ENCODE peak calls at places on chromosomes 13 and 19, in seven cellular contexts. One of them, this sample, is unnamed.
A peak's percentile ranks its signal among the peaks of the same experiment; 100 is the strongest.

GRCh38 chr13:96449920-96450319 is 360.0 kb downstream of the HS6ST3 start:
- DNase-seq in CD4-positive, alpha-beta T cell: no peak
- DNase-seq in fibroblast of lung: no peak
- DNase-seq in CD4-positive, alpha-beta memory T cell: no peak
- DNase-seq in colonic mucosa: no peak
- DNase-seq in cardiac muscle cell: no peak
- DNase-seq in A549: no peak
- DNase-seq in this sample: no peak

GRCh38 chr19:53015730-53016129 is 2.0 kb downstream of the ERVV-1 start:
- DNase-seq in colonic mucosa: no peak
- DNase-seq in CD4-positive, alpha-beta memory T cell: no peak
- DNase-seq in cardiac muscle cell: no peak
- DNase-seq in fibroblast of lung: no peak
- DNase-seq in CD4-positive, alpha-beta T cell: no peak
- DNase-seq in A549: no peak
- DNase-seq in this sample: no peak

GRCh38 chr19:4403005-4403761 is 743 bp downstream of the CHAF1A start:
- DNase-seq in CD4-positive, alpha-beta T cell: no peak
- DNase-seq in cardiac muscle cell: no peak
- DNase-seq in CD4-positive, alpha-beta memory T cell: no peak
- DNase-seq in colonic mucosa: peak; percentile 34
- DNase-seq in fibroblast of lung: no peak
- DNase-seq in A549: peak; percentile 11
- DNase-seq in this sample: no peak

GRCh38 chr19:38658462-38659306 is 11.2 kb downstream of the ACTN4 start:
- DNase-seq in colonic mucosa: peak; percentile 70
- DNase-seq in CD4-positive, alpha-beta T cell: no peak
- DNase-seq in fibroblast of lung: peak; percentile 100
- DNase-seq in A549: peak; percentile 99
- DNase-seq in cardiac muscle cell: peak; percentile 99
- DNase-seq in CD4-positive, alpha-beta memory T cell: no peak
- DNase-seq in this sample: no peak

GRCh38 chr13:73835138-73835721 is 299.0 kb downstream of the KLF12 start:
- DNase-seq in CD4-positive, alpha-beta T cell: no peak
- DNase-seq in cardiac muscle cell: peak; percentile 61
- DNase-seq in CD4-positive, alpha-beta memory T cell: peak; percentile 45
- DNase-seq in A549: peak; percentile 30
- DNase-seq in fibroblast of lung: peak; percentile 35
- DNase-seq in colonic mucosa: no peak
- DNase-seq in this sample: no peak

GRCh38 chr13:93190006-93190405 is 36.6 kb upstream of the GPC6 start:
- DNase-seq in A549: no peak
- DNase-seq in CD4-positive, alpha-beta memory T cell: no peak
- DNase-seq in CD4-positive, alpha-beta T cell: no peak
- DNase-seq in cardiac muscle cell: no peak
- DNase-seq in fibroblast of lung: no peak
- DNase-seq in colonic mucosa: no peak
- DNase-seq in this sample: no peak

GRCh38 chr13:112619730-112620639 is 32.0 kb upstream of the TUBGCP3 start:
- DNase-seq in CD4-positive, alpha-beta memory T cell: no peak
- DNase-seq in fibroblast of lung: peak; percentile 59
- DNase-seq in CD4-positive, alpha-beta T cell: no peak
- DNase-seq in cardiac muscle cell: peak; percentile 12
- DNase-seq in colonic mucosa: no peak
- DNase-seq in A549: peak; percentile 7
- DNase-seq in this sample: no peak

GRCh38 chr19:679418-680286 is 3.5 kb downstream of the FSTL3 start:
- DNase-seq in cardiac muscle cell: peak; percentile 89
- DNase-seq in CD4-positive, alpha-beta memory T cell: peak; percentile 30
- DNase-seq in CD4-positive, alpha-beta T cell: no peak
- DNase-seq in fibroblast of lung: peak; percentile 84
- DNase-seq in A549: peak; percentile 78
- DNase-seq in colonic mucosa: peak; percentile 58
- DNase-seq in this sample: peak; percentile 27

GRCh38 chr13:102038787-102039186 is 363.1 kb downstream of the FGF14 start:
- DNase-seq in cardiac muscle cell: no peak
- DNase-seq in CD4-positive, alpha-beta memory T cell: no peak
- DNase-seq in A549: no peak
- DNase-seq in colonic mucosa: no peak
- DNase-seq in fibroblast of lung: no peak
- DNase-seq in CD4-positive, alpha-beta T cell: no peak
- DNase-seq in this sample: no peak

GRCh38 chr13:96141032-96141431 is 51.1 kb downstream of the HS6ST3 start:
- DNase-seq in cardiac muscle cell: peak; percentile 35
- DNase-seq in colonic mucosa: no peak
- DNase-seq in CD4-positive, alpha-beta memory T cell: no peak
- DNase-seq in CD4-positive, alpha-beta T cell: no peak
- DNase-seq in fibroblast of lung: peak; percentile 29
- DNase-seq in A549: peak; percentile 25
- DNase-seq in this sample: no peak

GRCh38 chr19:43425567-43426392 is 11.1 kb downstream of the TEX101 start:
- DNase-seq in A549: peak; percentile 35
- DNase-seq in CD4-positive, alpha-beta memory T cell: no peak
- DNase-seq in cardiac muscle cell: peak; percentile 30
- DNase-seq in colonic mucosa: peak; percentile 93
- DNase-seq in CD4-positive, alpha-beta T cell: no peak
- DNase-seq in fibroblast of lung: peak; percentile 16
- DNase-seq in this sample: no peak

GRCh38 chr13:101783554-101783953 is 331.1 kb downstream of the ITGBL1 start:
- DNase-seq in CD4-positive, alpha-beta T cell: no peak
- DNase-seq in colonic mucosa: no peak
- DNase-seq in fibroblast of lung: no peak
- DNase-seq in CD4-positive, alpha-beta memory T cell: no peak
- DNase-seq in A549: no peak
- DNase-seq in cardiac muscle cell: no peak
- DNase-seq in this sample: no peak

GRCh38 chr13:37118002-37118401 is 12.5 kb upstream of the CSNK1A1L start:
- DNase-seq in colonic mucosa: no peak
- DNase-seq in A549: no peak
- DNase-seq in CD4-positive, alpha-beta memory T cell: no peak
- DNase-seq in cardiac muscle cell: no peak
- DNase-seq in fibroblast of lung: no peak
- DNase-seq in CD4-positive, alpha-beta T cell: no peak
- DNase-seq in this sample: peak; percentile 10

GRCh38 chr13:107395927-107396757 is 819.2 kb downstream of the LIG4 start:
- DNase-seq in cardiac muscle cell: no peak
- DNase-seq in A549: no peak
- DNase-seq in fibroblast of lung: no peak
- DNase-seq in CD4-positive, alpha-beta memory T cell: no peak
- DNase-seq in CD4-positive, alpha-beta T cell: no peak
- DNase-seq in colonic mucosa: no peak
- DNase-seq in this sample: no peak

GRCh38 chr19:43755256-43755801 is 567 bp upstream of the SMG9 start:
- DNase-seq in A549: peak; percentile 91
- DNase-seq in cardiac muscle cell: peak; percentile 80
- DNase-seq in CD4-positive, alpha-beta T cell: peak; percentile 67
- DNase-seq in colonic mucosa: peak; percentile 90
- DNase-seq in fibroblast of lung: peak; percentile 55
- DNase-seq in CD4-positive, alpha-beta memory T cell: peak; percentile 74
- DNase-seq in this sample: peak; percentile 67

GRCh38 chr13:94481966-94482365 is 2.5 kb upstream of the DCT start:
- DNase-seq in A549: peak; percentile 20
- DNase-seq in CD4-positive, alpha-beta T cell: no peak
- DNase-seq in fibroblast of lung: peak; percentile 77
- DNase-seq in colonic mucosa: no peak
- DNase-seq in CD4-positive, alpha-beta memory T cell: no peak
- DNase-seq in cardiac muscle cell: peak; percentile 87
- DNase-seq in this sample: no peak

GRCh38 chr13:89577301-89577700 is 1770.2 kb upstream of the MIR17HG start:
- DNase-seq in A549: no peak
- DNase-seq in colonic mucosa: no peak
- DNase-seq in CD4-positive, alpha-beta memory T cell: no peak
- DNase-seq in CD4-positive, alpha-beta T cell: no peak
- DNase-seq in cardiac muscle cell: no peak
- DNase-seq in fibroblast of lung: no peak
- DNase-seq in this sample: no peak

GRCh38 chr13:40665061-40665753 is 1.2 kb downstream of the FOXO1 start:
- DNase-seq in colonic mucosa: peak; percentile 58
- DNase-seq in CD4-positive, alpha-beta T cell: peak; percentile 22
- DNase-seq in A549: peak; percentile 42
- DNase-seq in CD4-positive, alpha-beta memory T cell: peak; percentile 45
- DNase-seq in cardiac muscle cell: no peak
- DNase-seq in fibroblast of lung: no peak
- DNase-seq in this sample: peak; percentile 20

GRCh38 chr13:40666905-40667621 is 622 bp upstream of the FOXO1 start:
- DNase-seq in A549: no peak
- DNase-seq in cardiac muscle cell: no peak
- DNase-seq in fibroblast of lung: no peak
- DNase-seq in colonic mucosa: peak; percentile 53
- DNase-seq in CD4-positive, alpha-beta T cell: peak; percentile 15
- DNase-seq in CD4-positive, alpha-beta memory T cell: no peak
- DNase-seq in this sample: peak; percentile 83

GRCh38 chr13:40664100-40665060 is 2.1 kb downstream of the FOXO1 start:
- DNase-seq in fibroblast of lung: peak; percentile 50
- DNase-seq in cardiac muscle cell: peak; percentile 55
- DNase-seq in colonic mucosa: peak; percentile 87
- DNase-seq in A549: peak; percentile 46
- DNase-seq in CD4-positive, alpha-beta T cell: peak; percentile 70
- DNase-seq in CD4-positive, alpha-beta memory T cell: peak; percentile 77
- DNase-seq in this sample: peak; percentile 60

GRCh38 chr13:40666058-40666904 is at the start of gene FOXO1:
- DNase-seq in CD4-positive, alpha-beta T cell: peak; percentile 89
- DNase-seq in CD4-positive, alpha-beta memory T cell: peak; percentile 94
- DNase-seq in colonic mucosa: peak; percentile 88
- DNase-seq in fibroblast of lung: peak; percentile 89
- DNase-seq in A549: peak; percentile 74
- DNase-seq in cardiac muscle cell: peak; percentile 94
- DNase-seq in this sample: peak; percentile 86

GRCh38 chr13:40665754-40666057 is 735 bp downstream of the FOXO1 start:
- DNase-seq in A549: no peak
- DNase-seq in CD4-positive, alpha-beta memory T cell: peak; percentile 55
- DNase-seq in cardiac muscle cell: no peak
- DNase-seq in colonic mucosa: no peak
- DNase-seq in fibroblast of lung: peak; percentile 47
- DNase-seq in CD4-positive, alpha-beta T cell: peak; percentile 34
- DNase-seq in this sample: no peak
- H3K27ac ChIP-seq in A549: peak overlapping the region; percentile 95
- H3K27ac ChIP-seq in CD4-positive, alpha-beta memory T cell: peak overlapping the region; percentile 86
- H3K27ac ChIP-seq in cardiac muscle cell: peak overlapping the region; percentile 91
- H3K27ac ChIP-seq in colonic mucosa: peak overlapping the region; percentile 95
- H3K27ac ChIP-seq in fibroblast of lung: no peak overlapping the region
- H3K27ac ChIP-seq in CD4-positive, alpha-beta T cell: peak overlapping the region; percentile 91
- H3K27ac ChIP-seq in this sample: peak overlapping the region; percentile 94

GRCh38 chr13:114034481-114034891 is 60.6 kb upstream of the C13orf46 start:
- DNase-seq in fibroblast of lung: peak; percentile 70
- DNase-seq in cardiac muscle cell: no peak
- DNase-seq in A549: no peak
- DNase-seq in colonic mucosa: no peak
- DNase-seq in CD4-positive, alpha-beta T cell: no peak
- DNase-seq in CD4-positive, alpha-beta memory T cell: no peak
- DNase-seq in this sample: no peak
- H3K27ac ChIP-seq in fibroblast of lung: peak overlapping the region; percentile 83
- H3K27ac ChIP-seq in cardiac muscle cell: peak overlapping the region; percentile 12
- H3K27ac ChIP-seq in A549: no peak overlapping the region
- H3K27ac ChIP-seq in colonic mucosa: no peak overlapping the region
- H3K27ac ChIP-seq in CD4-positive, alpha-beta T cell: no peak overlapping the region
- H3K27ac ChIP-seq in CD4-positive, alpha-beta memory T cell: no peak overlapping the region
- H3K27ac ChIP-seq in this sample: peak overlapping the region; percentile 95

GRCh38 chr19:45311640-45312039 is 11.0 kb downstream of the CKM start:
- DNase-seq in A549: no peak
- DNase-seq in colonic mucosa: no peak
- DNase-seq in CD4-positive, alpha-beta memory T cell: no peak
- DNase-seq in CD4-positive, alpha-beta T cell: no peak
- DNase-seq in cardiac muscle cell: no peak
- DNase-seq in fibroblast of lung: no peak
- DNase-seq in this sample: no peak

GRCh38 chr19:45314708-45315107 is 8.0 kb downstream of the CKM start:
- DNase-seq in CD4-positive, alpha-beta T cell: no peak
- DNase-seq in fibroblast of lung: no peak
- DNase-seq in CD4-positive, alpha-beta memory T cell: no peak
- DNase-seq in colonic mucosa: no peak
- DNase-seq in A549: no peak
- DNase-seq in cardiac muscle cell: no peak
- DNase-seq in this sample: no peak

GRCh38 chr19:45320997-45321775 is 1.5 kb downstream of the CKM start:
- DNase-seq in colonic mucosa: no peak
- DNase-seq in A549: no peak
- DNase-seq in CD4-positive, alpha-beta memory T cell: no peak
- DNase-seq in CD4-positive, alpha-beta T cell: no peak
- DNase-seq in cardiac muscle cell: no peak
- DNase-seq in fibroblast of lung: no peak
- DNase-seq in this sample: no peak

DNA sequence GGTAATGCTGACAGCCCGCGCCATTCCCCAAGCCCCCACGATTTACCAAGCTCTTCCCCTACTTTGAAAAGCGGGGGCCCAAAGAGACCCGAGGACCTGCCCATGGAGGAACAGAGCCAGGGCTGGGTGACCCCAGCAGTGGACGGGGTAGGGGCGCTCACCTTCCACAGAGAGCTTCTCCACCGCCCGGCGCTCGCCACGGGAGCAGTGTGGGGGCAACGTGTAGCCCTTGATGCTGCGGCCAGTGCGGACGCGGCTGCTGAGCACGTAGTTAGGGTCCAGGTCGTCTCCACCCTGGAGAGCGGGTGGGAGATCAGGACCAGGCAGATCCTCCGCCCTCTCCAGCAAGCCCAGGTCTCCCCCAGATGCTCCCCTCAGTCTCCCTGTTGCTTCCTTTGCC is 7.4 kb downstream of the CKM start:
- DNase-seq in cardiac muscle cell: no peak
- DNase-seq in colonic mucosa: no peak
- DNase-seq in fibroblast of lung: no peak
- DNase-seq in A549: no peak
- DNase-seq in CD4-positive, alpha-beta T cell: no peak
- DNase-seq in CD4-positive, alpha-beta memory T cell: no peak
- DNase-seq in this sample: no peak
- H3K27ac ChIP-seq in cardiac muscle cell: no peak overlapping the region
- H3K27ac ChIP-seq in colonic mucosa: no peak overlapping the region
- H3K27ac ChIP-seq in fibroblast of lung: no peak overlapping the region
- H3K27ac ChIP-seq in A549: no peak overlapping the region
- H3K27ac ChIP-seq in CD4-positive, alpha-beta T cell: no peak overlapping the region
- H3K27ac ChIP-seq in CD4-positive, alpha-beta memory T cell: no peak overlapping the region
- H3K27ac ChIP-seq in this sample: no peak overlapping the region

GRCh38 chr13:42107006-42107405 is 58.6 kb downstream of the DGKH start:
- DNase-seq in CD4-positive, alpha-beta T cell: no peak
- DNase-seq in fibroblast of lung: peak; percentile 8
- DNase-seq in CD4-positive, alpha-beta memory T cell: no peak
- DNase-seq in cardiac muscle cell: no peak
- DNase-seq in colonic mucosa: no peak
- DNase-seq in A549: no peak
- DNase-seq in this sample: no peak
- H3K27ac ChIP-seq in CD4-positive, alpha-beta T cell: no peak overlapping the region
- H3K27ac ChIP-seq in fibroblast of lung: no peak overlapping the region
- H3K27ac ChIP-seq in CD4-positive, alpha-beta memory T cell: no peak overlapping the region
- H3K27ac ChIP-seq in cardiac muscle cell: no peak overlapping the region
- H3K27ac ChIP-seq in colonic mucosa: no peak overlapping the region
- H3K27ac ChIP-seq in A549: peak overlapping the region; percentile 84
- H3K27ac ChIP-seq in this sample: no peak overlapping the region

GRCh38 chr19:48254529-48254970 is 1.2 kb downstream of the CARD8 start:
- DNase-seq in cardiac muscle cell: no peak
- DNase-seq in colonic mucosa: no peak
- DNase-seq in fibroblast of lung: no peak
- DNase-seq in CD4-positive, alpha-beta T cell: no peak
- DNase-seq in CD4-positive, alpha-beta memory T cell: no peak
- DNase-seq in A549: no peak
- DNase-seq in this sample: no peak
- H3K27ac ChIP-seq in cardiac muscle cell: no peak overlapping the region
- H3K27ac ChIP-seq in colonic mucosa: peak overlapping the region; percentile 97
- H3K27ac ChIP-seq in fibroblast of lung: no peak overlapping the region
- H3K27ac ChIP-seq in CD4-positive, alpha-beta T cell: peak overlapping the region; percentile 89
- H3K27ac ChIP-seq in CD4-positive, alpha-beta memory T cell: peak overlapping the region; percentile 90
- H3K27ac ChIP-seq in A549: no peak overlapping the region
- H3K27ac ChIP-seq in this sample: no peak overlapping the region

This sample was measured in substantia nigra.